ENCODE peak calls at places on chromosome 15, in six cellular contexts. Z is GM12878, U is spleen, Q is upper lobe of right lung, K is tibial artery, I is breast epithelium. J is an unnamed sample. For H3K4me1 and H3K9me3, the result is how much of the 10 kb centered on the place peaks cover.

GRCh38 chr15:83113881-83114280 is 6.4 kb downstream of the TM6SF1 start:
- DNase-seq in K (no peak), U (no peak), I (no peak), Q (no peak), Z (no peak), J (no peak)

GRCh38 chr15:45129651-45130129 is at the start of the genes DUOX1 and DUOXA1:
- DNase-seq in I (no peak), K (no peak), Z (no peak), U (peak), Q (peak), J (no peak)

GRCh38 chr15:66649235-66649984 is 52.6 kb upstream of the SMAD6 start:
- DNase-seq in K (no peak), U (no peak), Q (no peak), I (no peak), Z (no peak), J (peak)

GRCh38 chr15:31069360-31070000 is 32.0 kb downstream of the TRPM1 start:
- DNase-seq in Z (no peak), K (no peak), U (no peak), I (no peak), Q (no peak), J (no peak)

GRCh38 chr15:67407709-67408257 is 113.1 kb upstream of the C15orf61 start:
- DNase-seq in K (no peak), Z (no peak), U (no peak), I (no peak), Q (no peak), J (no peak)

GRCh38 chr15:59953392-59953883 is 50.7 kb upstream of the FOXB1 start:
- DNase-seq in Z (no peak), K (no peak), Q (no peak), I (no peak), U (no peak), J (no peak)

GRCh38 chr15:51144021-51144532 is 49.4 kb upstream of the TNFAIP8L3 start:
- DNase-seq in K (no peak), Q (no peak), U (no peak), I (no peak), Z (no peak), J (no peak)

GRCh38 chr15:92000709-92001108 is 147.2 kb downstream of the SLCO3A1 start:
- DNase-seq in K (no peak), Z (no peak), I (no peak), Q (no peak), U (no peak), J (no peak)

GRCh38 chr15:42720071-42720470 is 16.9 kb downstream of the CDAN1 start:
- DNase-seq in I (no peak), Z (no peak), Q (no peak), K (no peak), U (no peak), J (no peak)

GRCh38 chr15:70605606-70606410 is 157.6 kb downstream of the UACA start:
- DNase-seq in K (peak), U (no peak), Z (no peak), Q (no peak), I (no peak), J (peak)

GRCh38 chr15:97977734-97978133 is 17.2 kb downstream of the ARRDC4 start:
- DNase-seq in K (no peak), U (no peak), Q (no peak), Z (no peak), I (no peak), J (no peak)

GRCh38 chr15:49458145-49458544 is 35.1 kb downstream of the FGF7 start:
- DNase-seq in U (no peak), K (no peak), Z (no peak), I (no peak), Q (no peak), J (no peak)

GRCh38 chr15:70715840-70716510 is 47.4 kb downstream of the UACA start:
- DNase-seq in K (no peak), U (no peak), I (no peak), Q (no peak), Z (no peak), J (peak)

GRCh38 chr15:63593705-63594671 is 3.2 kb upstream of the FBXL22 start:
- DNase-seq in U (no peak), Q (no peak), K (no peak), I (no peak), Z (no peak), J (no peak)

GRCh38 chr15:76861815-76862397 is 43.2 kb downstream of the SCAPER start:
- DNase-seq in Q (no peak), I (no peak), Z (no peak), K (no peak), U (no peak), J (peak)

GRCh38 chr15:32936283-32936918 is 218.6 kb downstream of the GREM1 start:
- DNase-seq in K (no peak), Z (no peak), U (no peak), I (no peak), Q (no peak), J (peak)

GRCh38 chr15:60035344-60035743 is 31.2 kb downstream of the FOXB1 start:
- DNase-seq in K (no peak), Q (no peak), Z (no peak), I (no peak), U (no peak), J (no peak)

GRCh38 chr15:76321171-76321570 is 9.9 kb upstream of the ETFA start:
- DNase-seq in Q (no peak), Z (no peak), I (no peak), U (no peak), K (no peak), J (no peak)

GRCh38 chr15:45603881-45604280 is 16.7 kb downstream of the BLOC1S6 start:
- DNase-seq in I (no peak), K (no peak), Q (no peak), Z (no peak), U (no peak), J (no peak)

GRCh38 chr15:67196672-67197363 is 57.6 kb downstream of the AAGAB start:
- DNase-seq in Z (no peak), U (no peak), I (no peak), Q (no peak), K (no peak), J (no peak)

GRCh38 chr15:93232840-93233239 is 143.8 kb upstream of the RGMA start:
- DNase-seq in Q (no peak), I (no peak), K (no peak), Z (no peak), U (no peak), J (no peak)

GRCh38 chr15:71290002-71290401 is 174.7 kb downstream of the THSD4 start:
- DNase-seq in Z (no peak), U (no peak), Q (no peak), K (no peak), I (no peak), J (no peak)

GRCh38 chr15:66369773-66370651 is 13.5 kb upstream of the TIPIN start:
- DNase-seq in I (no peak), Q (no peak), U (no peak), Z (peak), K (no peak), J (peak)

GRCh38 chr15:77168616-77169015 is 97.7 kb upstream of the TSPAN3 start:
- DNase-seq in Q (no peak), K (no peak), I (no peak), U (no peak), Z (no peak), J (no peak)

GRCh38 chr15:67510597-67511225 is 10.2 kb upstream of the C15orf61 start:
- DNase-seq in Q (no peak), U (no peak), K (no peak), I (no peak), Z (no peak), J (no peak)

DNA sequence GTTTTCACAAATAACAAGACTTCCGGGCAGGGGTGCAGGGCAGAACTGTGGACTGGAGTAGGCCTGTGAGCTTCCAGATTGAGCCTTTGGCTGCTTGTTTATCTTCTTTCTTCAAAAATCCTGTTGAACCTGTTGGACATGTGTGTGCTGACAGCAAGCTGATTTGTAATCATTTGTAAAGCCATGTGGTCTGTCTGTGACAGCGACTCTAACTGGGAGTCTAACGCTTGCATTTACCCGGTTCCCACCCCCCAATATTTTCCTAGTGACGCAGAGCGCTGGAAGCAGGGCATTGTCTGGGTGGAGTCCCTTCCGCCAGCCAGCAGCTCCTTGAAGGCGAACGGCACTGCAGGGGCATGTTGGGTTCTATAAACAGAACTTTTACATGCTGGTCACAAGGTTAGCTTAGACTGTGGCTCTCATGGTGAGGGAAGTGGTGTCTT is 85.7 kb upstream of the MYZAP start:
- DNase-seq in I (peak), U (no peak), Z (no peak), K (peak), Q (peak), J (no peak)
- H3K4me1 ChIP-seq in I (under half), U (under half), Z (under half), K (under half), Q (under half), J (under half)

DNA sequence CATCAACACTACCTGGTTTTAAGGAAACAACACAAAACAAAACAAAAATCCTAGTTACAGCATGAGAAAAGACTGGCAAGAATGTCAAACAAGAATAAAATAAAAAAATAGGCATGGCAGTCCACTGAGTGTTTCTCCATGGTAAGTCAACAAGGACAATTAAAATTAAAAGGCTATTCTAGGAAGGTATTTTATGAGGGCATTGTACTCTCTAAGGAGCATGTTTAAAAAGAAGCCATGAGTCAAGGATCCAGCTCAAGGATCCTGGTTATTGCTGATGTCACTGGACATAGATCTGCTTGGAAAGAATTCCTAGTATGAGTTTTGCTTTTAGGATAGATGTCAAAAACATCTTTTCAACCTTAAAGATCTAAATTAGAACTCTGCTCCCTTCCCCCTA is 106.7 kb downstream of the MYO5A start:
- DNase-seq in K (no peak), Q (no peak), I (no peak), U (no peak), Z (no peak), J (no peak)
- H3K4me3 ChIP-seq in K (no peak), Q (no peak), I (no peak), U (no peak), Z (no peak), J (no peak)

GRCh38 chr15:27175479-27176153 is 204.6 kb downstream of the GABRG3 start:
- DNase-seq in K (no peak), Z (no peak), U (no peak), I (no peak), Q (no peak), J (no peak)

GRCh38 chr15:27172821-27173220 is 201.8 kb downstream of the GABRG3 start:
- DNase-seq in Q (no peak), K (no peak), I (no peak), Z (no peak), U (no peak), J (no peak)

GRCh38 chr15:27179789-27180188 is 208.8 kb downstream of the GABRG3 start:
- DNase-seq in Z (no peak), K (no peak), I (no peak), Q (no peak), U (no peak), J (no peak)

DNA sequence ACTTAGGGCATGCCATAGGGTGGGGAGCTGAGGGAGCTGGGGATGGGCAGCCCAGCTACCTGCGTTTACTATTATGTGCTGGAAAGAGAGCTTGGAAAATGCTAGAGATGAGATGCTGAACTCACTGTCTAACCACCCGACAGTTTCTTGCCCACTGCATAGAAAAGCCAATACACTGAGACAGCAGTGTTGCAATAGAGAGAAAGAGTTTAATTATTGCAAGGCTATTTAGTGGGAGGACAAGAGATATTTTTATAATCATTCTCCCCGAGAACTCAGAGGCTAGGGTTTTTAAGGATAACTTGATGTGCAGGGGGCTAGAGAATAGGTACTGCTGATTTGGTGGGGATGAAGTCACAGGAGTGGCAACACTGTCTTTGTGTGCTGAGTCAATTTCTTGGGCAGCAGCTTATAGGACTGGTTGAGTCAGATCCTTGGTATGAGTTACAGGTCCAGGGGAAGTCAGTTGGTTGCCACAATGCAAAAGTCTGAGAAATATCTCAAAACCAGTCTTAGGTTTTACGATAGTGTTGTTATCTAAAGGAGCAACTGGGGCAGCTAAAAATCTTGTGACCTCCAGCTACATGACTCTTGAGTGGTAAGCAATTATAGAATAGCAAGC is 205.9 kb downstream of the GABRG3 start:
- DNase-seq in K (no peak), Z (no peak), Q (no peak), U (no peak), I (no peak), J (no peak)
- H3K9me3 ChIP-seq in K (under half), Z (under half), Q (under half), U (under half), I (under half), J (under half)

GRCh38 chr15:74406992-74407705 is 26.6 kb downstream of the SEMA7A start:
- DNase-seq in I (no peak), Q (no peak), Z (no peak), U (no peak), K (no peak), J (no peak)
- H3K4me1 ChIP-seq in I (under half), Q (under half), Z (under half), U (half or more), K (under half), J (under half)

GRCh38 chr15:58473720-58474119 is 41.9 kb downstream of the LIPC start:
- DNase-seq in U (no peak), Z (peak), Q (no peak), I (no peak), K (no peak), J (no peak)
- H3K4me3 ChIP-seq in U (no peak), Z (peak), Q (no peak), I (no peak), K (no peak), J (no peak)

GRCh38 chr15:25052191-25052999 is 97.6 kb downstream of the SNRPN start:
- DNase-seq in I (no peak), K (peak), U (peak), Z (no peak), Q (peak), J (no peak)
- H3K9me3 ChIP-seq in I (half or more), K (half or more), U (half or more), Z (under half), Q (half or more), J (under half)

DNA sequence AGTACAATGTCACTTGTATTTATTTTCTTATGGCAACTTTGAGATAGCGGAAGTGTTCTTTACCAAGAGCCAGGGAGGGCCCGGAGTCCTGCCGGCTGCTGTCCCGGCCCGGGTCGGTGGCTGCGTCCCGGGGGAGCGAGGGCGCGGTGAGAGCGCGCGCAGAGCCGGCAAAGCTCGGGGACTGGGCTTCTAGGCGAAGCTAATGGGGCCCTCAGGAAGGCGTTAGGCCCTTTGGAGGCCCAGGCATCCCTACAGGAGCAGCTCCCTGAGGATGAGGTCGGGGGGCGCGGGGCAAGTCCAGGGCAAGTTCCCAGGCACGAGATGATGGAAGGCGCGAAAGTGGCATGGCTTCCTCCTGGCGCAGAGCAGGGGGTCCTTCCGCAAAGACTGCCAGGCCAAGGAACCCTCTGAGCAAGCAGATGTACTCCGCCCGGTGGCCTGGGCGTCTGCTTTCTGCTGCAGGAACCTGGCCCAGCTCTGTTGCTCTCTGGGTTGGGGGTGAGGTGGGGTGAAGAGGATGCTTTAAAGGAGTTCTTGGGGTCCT is 13.1 kb downstream of the NR2F2 start:
- DNase-seq in K (peak), U (no peak), Q (no peak), I (no peak), Z (no peak), J (no peak)
- H3K4me1 ChIP-seq in K (under half), U (half or more), Q (under half), I (under half), Z (under half), J (under half)

GRCh38 chr15:61715082-61715481 is 345.2 kb downstream of the VPS13C start:
- DNase-seq in K (no peak), I (no peak), U (no peak), Z (no peak), Q (no peak), J (no peak)

GRCh38 chr15:61712124-61712759 is 348.0 kb downstream of the VPS13C start:
- DNase-seq in Z (no peak), U (no peak), K (no peak), I (no peak), Q (no peak), J (no peak)
- H3K4me3 ChIP-seq in Z (no peak), U (no peak), K (no peak), I (no peak), Q (no peak), J (no peak)

J was measured in HAP-1.